ENCODE peak calls at places on chromosomes 16 and 17, in nine cellular contexts. V is choroid plexus epithelial cell, F is NCI-H2171 treated with DMSO at 0.1 percent for 48 hours, L is uterus, B is anterior cingulate cortex, N is RCC 7860, R is psoas muscle, U is NCI-H774, A is DMS153. O is an unnamed sample.

GRCh38 chr16:89805136-89805905 is 11.1 kb downstream of the FANCA start:
- DNase-seq in V (peak), F (peak), L (no peak), B (no peak), N (no peak), R (no peak), U (no peak), A (no peak), O (no peak)

GRCh38 chr17:17561408-17562144 is 29.9 kb downstream of the PEMT start:
- DNase-seq in V (no peak), F (no peak), L (no peak), B (no peak), N (no peak), R (peak), U (peak), A (peak), O (no peak)

GRCh38 chr16:27639588-27640276 is 89.8 kb downstream of the KATNIP start:
- DNase-seq in V (peak), F (peak), L (no peak), B (no peak), N (peak), R (no peak), U (no peak), A (no peak), O (peak)

GRCh38 chr16:85573696-85574641 is 39.2 kb upstream of the GSE1 start:
- DNase-seq in V (peak), F (no peak), L (peak), B (peak), N (no peak), R (peak), U (no peak), A (no peak), O (no peak)

GRCh38 chr17:11935734-11936406 is 61.4 kb downstream of the ZNF18 start:
- DNase-seq in V (peak), F (peak), L (no peak), B (peak), N (peak), R (no peak), U (no peak), A (no peak), O (no peak)

GRCh38 chr17:27538156-27538955 is 82.1 kb downstream of the KSR1 start:
- DNase-seq in V (no peak), F (no peak), L (no peak), B (no peak), N (no peak), R (no peak), U (no peak), A (no peak), O (no peak)

GRCh38 chr16:10749680-10750035 is 6.0 kb downstream of the NUBP1 start:
- DNase-seq in V (peak), F (no peak), L (no peak), B (no peak), N (peak), R (no peak), U (no peak), A (no peak), O (no peak)

GRCh38 chr17:78748730-78749317 is 33.2 kb downstream of the CYTH1 start:
- DNase-seq in V (peak), F (no peak), L (peak), B (no peak), N (no peak), R (peak), U (no peak), A (peak), O (no peak)

GRCh38 chr16:65757064-65757463 is 609.4 kb upstream of the CDH5 start:
- DNase-seq in V (peak), F (no peak), L (peak), B (no peak), N (no peak), R (no peak), U (no peak), A (no peak), O (no peak)

GRCh38 chr16:88062341-88062861 is 111.2 kb downstream of the BANP start:
- DNase-seq in V (peak), F (no peak), L (peak), B (no peak), N (no peak), R (peak), U (no peak), A (no peak), O (no peak)

GRCh38 chr16:1351215-1351581 is 480 bp downstream of the TSR3 start:
- DNase-seq in V (no peak), F (no peak), L (no peak), B (no peak), N (no peak), R (no peak), U (no peak), A (no peak), O (no peak)

GRCh38 chr16:80948886-80949502 is 57.7 kb downstream of the CMC2 start:
- DNase-seq in V (peak), F (no peak), L (peak), B (no peak), N (no peak), R (peak), U (no peak), A (no peak), O (peak)

GRCh38 chr16:3950343-3951193 is 70.1 kb upstream of the CREBBP start:
- DNase-seq in V (peak), F (peak), L (peak), B (no peak), N (peak), R (peak), U (no peak), A (peak), O (no peak)

GRCh38 chr16:2148714-2149629 is 547 bp downstream of the RAB26 start:
- DNase-seq in V (no peak), F (peak), L (no peak), B (no peak), N (peak), R (no peak), U (no peak), A (no peak), O (no peak)

GRCh38 chr17:33052856-33053255 is 61.2 kb downstream of the SPACA3 start:
- DNase-seq in V (no peak), F (no peak), L (no peak), B (no peak), N (no peak), R (no peak), U (no peak), A (no peak), O (no peak)

GRCh38 chr17:385195-385835 is 32.7 kb upstream of the RPH3AL start:
- DNase-seq in V (no peak), F (peak), L (peak), B (no peak), N (no peak), R (peak), U (no peak), A (no peak), O (no peak)

GRCh38 chr17:27980035-27980434 is 62.4 kb upstream of the NLK start:
- DNase-seq in V (peak), F (no peak), L (no peak), B (no peak), N (peak), R (no peak), U (no peak), A (no peak), O (no peak)

GRCh38 chr16:89193021-89193575 is 7.2 kb downstream of the SLC22A31 start:
- DNase-seq in V (no peak), F (no peak), L (no peak), B (no peak), N (no peak), R (peak), U (peak), A (peak), O (no peak)

GRCh38 chr17:81956607-81957589 is 4.1 kb downstream of the NOTUM start:
- DNase-seq in V (no peak), F (peak), L (no peak), B (no peak), N (no peak), R (no peak), U (no peak), A (no peak), O (no peak)

GRCh38 chr17:60330731-60331130 is 61.2 kb downstream of the USP32 start:
- DNase-seq in V (peak), F (no peak), L (no peak), B (no peak), N (no peak), R (no peak), U (no peak), A (no peak), O (no peak)

GRCh38 chr17:43401293-43401692 is 2.5 kb downstream of the ARL4D start:
- DNase-seq in V (peak), F (no peak), L (no peak), B (no peak), N (peak), R (no peak), U (no peak), A (no peak), O (no peak)

GRCh38 chr16:11144122-11144521 is 111.9 kb downstream of the SOCS1 start:
- DNase-seq in V (no peak), F (no peak), L (no peak), B (no peak), N (no peak), R (peak), U (no peak), A (no peak), O (no peak)

GRCh38 chr17:20226814-20227482 is 217.8 kb downstream of the SPECC1 start:
- DNase-seq in V (peak), F (peak), L (peak), B (peak), N (peak), R (peak), U (peak), A (peak), O (peak)

GRCh38 chr17:6502871-6503509 is 53.4 kb downstream of the PITPNM3 start:
- DNase-seq in V (no peak), F (no peak), L (no peak), B (no peak), N (no peak), R (no peak), U (no peak), A (no peak), O (no peak)

GRCh38 chr17:14756469-14756868 is 455.6 kb downstream of the HS3ST3B1 start:
- DNase-seq in V (no peak), F (no peak), L (no peak), B (no peak), N (no peak), R (no peak), U (no peak), A (no peak), O (no peak)

GRCh38 chr17:9162275-9162985 is 141.1 kb downstream of the NTN1 start:
- DNase-seq in V (no peak), F (peak), L (no peak), B (no peak), N (no peak), R (no peak), U (peak), A (no peak), O (no peak)

GRCh38 chr17:353213-353837 is 718 bp upstream of the RPH3AL start:
- DNase-seq in V (no peak), F (peak), L (no peak), B (no peak), N (no peak), R (no peak), U (no peak), A (peak), O (no peak)

GRCh38 chr16:554640-555413 is 5.4 kb upstream of the PRR35 start:
- DNase-seq in V (no peak), F (peak), L (no peak), B (no peak), N (no peak), R (no peak), U (no peak), A (no peak), O (no peak)

GRCh38 chr17:61831099-61831498 is 32.2 kb downstream of the BRIP1 start:
- DNase-seq in V (no peak), F (no peak), L (no peak), B (no peak), N (no peak), R (no peak), U (no peak), A (no peak), O (no peak)

O was measured in COR-L47.